ENCODE peak calls at places on chromosomes 12 and 14, in eight cellular contexts. One of them, this sample, is unnamed.

GRCh38 chr14:63501429-63501828 is 41.7 kb downstream of the PPP2R5E start:
- DNase-seq in HFFc6: no peak
- DNase-seq in astrocyte of the cerebellum: no peak
- DNase-seq in upper lobe of right lung: no peak
- DNase-seq in activated CD4-positive, alpha-beta T cell treated with anti-CD3 and anti-CD28 coated beads, Interleukin-2, amount 50 U/mL, for 1 hour: no peak
- DNase-seq in lower lobe of right lung: no peak
- DNase-seq in stimulated activated CD4-positive, alpha-beta T cell treated with anti-CD3 and anti-CD28 coated beads, Interleukin-1b, Interleukin-23, amount 100 ng/mL, for 24 hours: no peak
- DNase-seq in NCI-H2081: no peak
- DNase-seq in this sample: no peak

GRCh38 chr14:80271389-80271788 is 60.1 kb upstream of the DIO2 start:
- DNase-seq in stimulated activated CD4-positive, alpha-beta T cell treated with anti-CD3 and anti-CD28 coated beads, Interleukin-1b, Interleukin-23, amount 100 ng/mL, for 24 hours: no peak
- DNase-seq in activated CD4-positive, alpha-beta T cell treated with anti-CD3 and anti-CD28 coated beads, Interleukin-2, amount 50 U/mL, for 1 hour: no peak
- DNase-seq in astrocyte of the cerebellum: no peak
- DNase-seq in upper lobe of right lung: no peak
- DNase-seq in HFFc6: no peak
- DNase-seq in lower lobe of right lung: no peak
- DNase-seq in NCI-H2081: no peak
- DNase-seq in this sample: no peak

GRCh38 chr12:128829870-128830504 is 6.2 kb upstream of the SLC15A4 start:
- DNase-seq in activated CD4-positive, alpha-beta T cell treated with anti-CD3 and anti-CD28 coated beads, Interleukin-2, amount 50 U/mL, for 1 hour: no peak
- DNase-seq in HFFc6: no peak
- DNase-seq in stimulated activated CD4-positive, alpha-beta T cell treated with anti-CD3 and anti-CD28 coated beads, Interleukin-1b, Interleukin-23, amount 100 ng/mL, for 24 hours: no peak
- DNase-seq in lower lobe of right lung: peak; percentile 47
- DNase-seq in NCI-H2081: no peak
- DNase-seq in astrocyte of the cerebellum: no peak
- DNase-seq in upper lobe of right lung: no peak
- DNase-seq in this sample: peak; percentile 81

GRCh38 chr14:59337151-59337611 is 128.0 kb downstream of the GPR135 start:
- DNase-seq in astrocyte of the cerebellum: no peak
- DNase-seq in NCI-H2081: no peak
- DNase-seq in activated CD4-positive, alpha-beta T cell treated with anti-CD3 and anti-CD28 coated beads, Interleukin-2, amount 50 U/mL, for 1 hour: no peak
- DNase-seq in lower lobe of right lung: peak; percentile 62
- DNase-seq in HFFc6: peak; percentile 32
- DNase-seq in upper lobe of right lung: no peak
- DNase-seq in stimulated activated CD4-positive, alpha-beta T cell treated with anti-CD3 and anti-CD28 coated beads, Interleukin-1b, Interleukin-23, amount 100 ng/mL, for 24 hours: no peak
- DNase-seq in this sample: no peak

GRCh38 chr14:65938738-65939137 is 526.2 kb downstream of the FUT8 start:
- DNase-seq in stimulated activated CD4-positive, alpha-beta T cell treated with anti-CD3 and anti-CD28 coated beads, Interleukin-1b, Interleukin-23, amount 100 ng/mL, for 24 hours: no peak
- DNase-seq in upper lobe of right lung: no peak
- DNase-seq in astrocyte of the cerebellum: no peak
- DNase-seq in NCI-H2081: no peak
- DNase-seq in HFFc6: no peak
- DNase-seq in lower lobe of right lung: no peak
- DNase-seq in activated CD4-positive, alpha-beta T cell treated with anti-CD3 and anti-CD28 coated beads, Interleukin-2, amount 50 U/mL, for 1 hour: no peak
- DNase-seq in this sample: no peak

GRCh38 chr12:58803893-58804292 is 116.4 kb downstream of the LRIG3 start:
- DNase-seq in activated CD4-positive, alpha-beta T cell treated with anti-CD3 and anti-CD28 coated beads, Interleukin-2, amount 50 U/mL, for 1 hour: no peak
- DNase-seq in NCI-H2081: no peak
- DNase-seq in HFFc6: peak; percentile 59
- DNase-seq in lower lobe of right lung: no peak
- DNase-seq in astrocyte of the cerebellum: peak; percentile 97
- DNase-seq in stimulated activated CD4-positive, alpha-beta T cell treated with anti-CD3 and anti-CD28 coated beads, Interleukin-1b, Interleukin-23, amount 100 ng/mL, for 24 hours: no peak
- DNase-seq in upper lobe of right lung: no peak
- DNase-seq in this sample: no peak

GRCh38 chr14:93892923-93893549 is 34.1 kb upstream of the FAM181A start:
- DNase-seq in lower lobe of right lung: peak; percentile 81
- DNase-seq in HFFc6: peak; percentile 41
- DNase-seq in NCI-H2081: peak; percentile 62
- DNase-seq in stimulated activated CD4-positive, alpha-beta T cell treated with anti-CD3 and anti-CD28 coated beads, Interleukin-1b, Interleukin-23, amount 100 ng/mL, for 24 hours: peak; percentile 73
- DNase-seq in activated CD4-positive, alpha-beta T cell treated with anti-CD3 and anti-CD28 coated beads, Interleukin-2, amount 50 U/mL, for 1 hour: peak; percentile 67
- DNase-seq in upper lobe of right lung: peak; percentile 85
- DNase-seq in astrocyte of the cerebellum: peak; percentile 31
- DNase-seq in this sample: peak; percentile 87

GRCh38 chr14:94367347-94367746 is 21.1 kb downstream of the SERPINA1 start:
- DNase-seq in stimulated activated CD4-positive, alpha-beta T cell treated with anti-CD3 and anti-CD28 coated beads, Interleukin-1b, Interleukin-23, amount 100 ng/mL, for 24 hours: no peak
- DNase-seq in NCI-H2081: no peak
- DNase-seq in HFFc6: no peak
- DNase-seq in activated CD4-positive, alpha-beta T cell treated with anti-CD3 and anti-CD28 coated beads, Interleukin-2, amount 50 U/mL, for 1 hour: no peak
- DNase-seq in lower lobe of right lung: no peak
- DNase-seq in upper lobe of right lung: peak; percentile 27
- DNase-seq in astrocyte of the cerebellum: no peak
- DNase-seq in this sample: no peak

GRCh38 chr14:41785696-41786095 is 179.0 kb downstream of the LRFN5 start:
- DNase-seq in lower lobe of right lung: no peak
- DNase-seq in activated CD4-positive, alpha-beta T cell treated with anti-CD3 and anti-CD28 coated beads, Interleukin-2, amount 50 U/mL, for 1 hour: no peak
- DNase-seq in HFFc6: no peak
- DNase-seq in upper lobe of right lung: no peak
- DNase-seq in astrocyte of the cerebellum: no peak
- DNase-seq in NCI-H2081: peak; percentile 75
- DNase-seq in stimulated activated CD4-positive, alpha-beta T cell treated with anti-CD3 and anti-CD28 coated beads, Interleukin-1b, Interleukin-23, amount 100 ng/mL, for 24 hours: no peak
- DNase-seq in this sample: no peak

GRCh38 chr14:89639687-89640086 is 222.7 kb upstream of the FOXN3 start:
- DNase-seq in activated CD4-positive, alpha-beta T cell treated with anti-CD3 and anti-CD28 coated beads, Interleukin-2, amount 50 U/mL, for 1 hour: no peak
- DNase-seq in upper lobe of right lung: no peak
- DNase-seq in stimulated activated CD4-positive, alpha-beta T cell treated with anti-CD3 and anti-CD28 coated beads, Interleukin-1b, Interleukin-23, amount 100 ng/mL, for 24 hours: no peak
- DNase-seq in HFFc6: no peak
- DNase-seq in astrocyte of the cerebellum: no peak
- DNase-seq in lower lobe of right lung: no peak
- DNase-seq in NCI-H2081: no peak
- DNase-seq in this sample: no peak

GRCh38 chr12:113056631-113057488 is at the start of gene DTX1:
- DNase-seq in astrocyte of the cerebellum: no peak
- DNase-seq in lower lobe of right lung: no peak
- DNase-seq in NCI-H2081: no peak
- DNase-seq in upper lobe of right lung: peak; percentile 66
- DNase-seq in HFFc6: no peak
- DNase-seq in stimulated activated CD4-positive, alpha-beta T cell treated with anti-CD3 and anti-CD28 coated beads, Interleukin-1b, Interleukin-23, amount 100 ng/mL, for 24 hours: no peak
- DNase-seq in activated CD4-positive, alpha-beta T cell treated with anti-CD3 and anti-CD28 coated beads, Interleukin-2, amount 50 U/mL, for 1 hour: peak; percentile 36
- DNase-seq in this sample: peak; percentile 89